ENCODE peak calls at places on chromosomes 6 and 20, in seven cellular contexts. S is BE2C; G is AG04449; C is SJSA1; U is astrocyte of the spinal cord; M is CD8-positive, alpha-beta T cell; L is MM.1S. W is an unnamed sample.

GRCh38 chr6:136967874-136968752 is 46.0 kb downstream of the SLC35D3 start:
- DNase-seq in S (peak; percentile 79), G (peak; percentile 10), C (peak; percentile 43), U (peak; percentile 70), M (peak; percentile 60), L (peak; percentile 76), W (peak; percentile 70)

GRCh38 chr6:119077643-119078448 is 618 bp downstream of the FAM184A start:
- DNase-seq in S (peak; percentile 27), G (no peak), C (no peak), U (peak; percentile 22), M (peak; percentile 62), L (peak; percentile 61), W (peak; percentile 69)

GRCh38 chr6:39884696-39885095 is 49.6 kb downstream of the MOCS1 start:
- DNase-seq in S (no peak), G (peak; percentile 80), C (peak; percentile 25), U (peak; percentile 67), M (no peak), L (no peak), W (no peak)

GRCh38 chr20:57047281-57048026 is 219.0 kb downstream of the BMP7 start:
- DNase-seq in S (peak; percentile 24), G (no peak), C (no peak), U (no peak), M (no peak), L (peak; percentile 38), W (no peak)

GRCh38 chr6:142014515-142014914 is 118.2 kb upstream of the GJE1 start:
- DNase-seq in S (no peak), G (peak; percentile 72), C (peak; percentile 93), U (peak; percentile 89), M (no peak), L (no peak), W (no peak)

GRCh38 chr6:69487688-69488087 is 309.1 kb downstream of the LMBRD1 start:
- DNase-seq in S (no peak), G (no peak), C (no peak), U (no peak), M (no peak), L (peak; percentile 26), W (no peak)

GRCh38 chr6:40195751-40196518 is 261.7 kb upstream of the MOCS1 start:
- DNase-seq in S (no peak), G (no peak), C (no peak), U (no peak), M (no peak), L (no peak), W (no peak)

GRCh38 chr6:5899216-5900045 is 107.3 kb downstream of the NRN1 start:
- DNase-seq in S (no peak), G (no peak), C (no peak), U (no peak), M (no peak), L (peak; percentile 78), W (no peak)

GRCh38 chr20:62707981-62708521 is 585 bp upstream of the NTSR1 start:
- DNase-seq in S (peak; percentile 49), G (no peak), C (no peak), U (no peak), M (no peak), L (no peak), W (peak; percentile 41)
- H3K4me3 ChIP-seq in S (no peak overlapping the region), G (no peak overlapping the region), C (no peak overlapping the region), U (no peak overlapping the region), M (no peak overlapping the region), L (no peak overlapping the region), W (no peak overlapping the region)

DNA sequence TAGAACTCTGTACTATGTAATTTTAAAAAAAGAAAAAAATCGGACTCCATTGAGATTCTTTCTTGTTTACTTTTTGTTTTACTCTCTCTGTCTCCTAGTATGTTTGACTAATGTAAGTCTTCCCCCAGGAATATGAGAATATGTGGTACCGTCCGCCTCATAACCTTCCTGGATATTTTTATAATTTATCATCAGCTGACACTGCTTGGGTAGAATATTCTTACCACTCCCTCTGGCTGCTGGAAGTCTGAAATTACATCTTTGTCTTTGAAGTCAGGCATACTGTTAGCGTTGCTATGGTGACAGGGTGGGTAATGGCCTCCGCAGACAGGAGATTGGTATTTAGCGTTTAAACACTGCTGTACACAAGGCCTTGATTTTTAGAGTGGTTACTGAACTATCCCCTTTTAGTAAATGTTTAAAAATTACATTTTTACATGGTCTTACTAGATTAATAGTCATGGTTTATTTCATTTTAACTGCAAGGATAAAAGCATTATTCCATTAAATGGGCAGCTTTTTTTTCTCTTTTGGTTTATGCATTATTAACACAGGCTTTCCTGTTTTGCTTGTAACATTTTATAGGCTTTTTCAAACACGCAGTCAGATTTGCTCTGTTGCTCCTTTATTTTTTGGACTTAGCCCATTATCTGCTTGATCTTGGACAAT is 176.4 kb downstream of the ARID1B start:
- DNase-seq in S (peak; percentile 74), G (peak; percentile 94), C (peak; percentile 97), U (peak; percentile 97), M (peak; percentile 67), L (no peak), W (no peak)
- H3K4me3 ChIP-seq in S (peak overlapping the region; percentile 32), G (peak overlapping the region; percentile 22), C (peak overlapping the region; percentile 17), U (no peak overlapping the region), M (no peak overlapping the region), L (no peak overlapping the region), W (no peak overlapping the region)

DNA sequence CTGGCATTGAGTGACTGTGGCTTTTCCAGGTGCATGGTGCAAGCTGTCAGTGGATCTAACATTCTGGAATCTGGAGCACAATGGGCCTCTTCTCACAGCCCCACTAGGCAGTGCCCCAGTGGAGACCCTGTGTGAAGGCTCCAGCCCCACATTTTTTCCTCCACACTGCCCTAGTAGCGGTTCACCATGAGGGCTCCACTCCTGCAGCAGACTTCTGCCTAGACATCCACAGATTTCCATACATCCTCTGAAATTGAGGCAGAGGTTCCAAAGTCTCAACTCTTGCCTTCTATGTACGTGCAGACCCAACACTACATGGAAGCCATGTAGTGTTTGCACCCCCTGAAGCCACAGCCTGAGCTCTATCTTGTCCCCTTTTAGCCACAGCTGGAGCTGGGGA is 118.0 kb upstream of the BMP5 start:
- DNase-seq in S (no peak), G (no peak), C (no peak), U (no peak), M (no peak), L (no peak), W (no peak)
- H3K4me3 ChIP-seq in S (no peak overlapping the region), G (no peak overlapping the region), C (no peak overlapping the region), U (no peak overlapping the region), M (no peak overlapping the region), L (no peak overlapping the region), W (no peak overlapping the region)

GRCh38 chr6:34891296-34891695 is 2.2 kb downstream of the ANKS1A start:
- DNase-seq in S (no peak), G (no peak), C (no peak), U (no peak), M (no peak), L (no peak), W (no peak)
- H3K4me3 ChIP-seq in S (no peak overlapping the region), G (no peak overlapping the region), C (no peak overlapping the region), U (no peak overlapping the region), M (no peak overlapping the region), L (no peak overlapping the region), W (peak overlapping the region; percentile 73)

DNA sequence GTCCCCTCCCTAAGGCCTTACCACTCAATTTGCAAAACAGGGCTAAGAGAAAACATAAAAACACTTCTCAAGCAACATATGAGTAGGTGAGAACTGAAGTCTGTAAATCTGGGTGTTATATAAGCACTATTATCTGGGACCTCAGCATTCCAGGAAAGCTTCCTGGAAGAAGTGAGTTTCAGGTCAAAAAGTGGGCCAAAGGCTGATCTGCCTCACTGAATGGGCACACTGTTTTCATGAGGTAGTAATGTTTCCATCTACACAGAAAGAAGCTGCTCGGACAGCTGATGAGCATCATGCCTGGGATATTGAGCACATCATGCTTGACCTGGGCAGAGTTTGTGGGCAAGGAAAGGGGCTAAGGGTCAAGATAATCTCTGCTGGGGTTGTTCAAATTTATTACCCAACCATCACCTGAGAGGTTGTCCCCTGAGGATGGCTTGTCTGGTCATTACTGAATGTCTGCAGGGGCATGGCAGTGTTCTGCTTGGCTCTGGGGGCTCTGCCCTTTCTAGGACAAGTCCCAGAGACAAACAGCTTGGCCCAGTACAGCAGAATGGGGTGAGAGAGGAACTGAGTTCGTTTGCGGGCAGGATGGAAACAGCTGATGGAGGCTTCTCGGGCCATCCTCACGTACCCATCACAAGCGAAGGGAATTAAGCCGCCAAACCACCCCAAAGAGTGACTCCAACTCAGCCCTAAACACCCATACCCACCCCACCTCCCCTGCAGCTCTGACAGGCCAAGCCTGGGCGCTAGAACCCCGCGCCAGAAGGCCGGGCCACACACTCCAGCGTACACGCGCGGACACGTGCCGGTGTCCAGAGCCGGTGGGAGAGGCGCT is 1.2 kb upstream of the SYNJ2 start:
- DNase-seq in S (no peak), G (no peak), C (no peak), U (no peak), M (no peak), L (no peak), W (no peak)
- H3K4me3 ChIP-seq in S (no peak overlapping the region), G (peak overlapping the region; percentile 77), C (no peak overlapping the region), U (no peak overlapping the region), M (peak overlapping the region; percentile 87), L (peak overlapping the region; percentile 68), W (no peak overlapping the region)